ENCODE peak calls at places on chromosomes 16 and 17, in ten cellular contexts. U is fibroblast of mammary gland, Q is HFFc6, W is left ventricle myocardium inferior, B is activated B cell treated with CpG ODN at 0.5 μM for 24 hours, P is heart right ventricle, Z is fibroblast of pulmonary artery, X is AG09309, C is GM06990, M is osteoblast. N is an unnamed sample.

GRCh38 chr16:4489030-4489429 is 12.8 kb downstream of the HMOX2 start:
- DNase-seq in U (peak), M (peak), Z (peak), C (no peak), X (no peak), Q (peak), W (no peak), B (no peak), P (no peak), N (no peak)

GRCh38 chr17:66964083-66964771 is at the start of gene CACNG4:
- DNase-seq in B (no peak), Q (no peak), Z (no peak), U (no peak), M (peak), C (no peak), W (no peak), X (no peak), P (no peak), N (peak)

GRCh38 chr16:4270595-4270994 is 2.2 kb downstream of the TFAP4 start:
- DNase-seq in X (no peak), W (no peak), M (no peak), B (no peak), Z (no peak), C (no peak), U (no peak), Q (no peak), P (no peak), N (no peak)

GRCh38 chr16:8694795-8695194 is 20.4 kb downstream of the ABAT start:
- DNase-seq in W (no peak), X (no peak), B (no peak), C (no peak), P (no peak), Q (no peak), U (no peak), M (no peak), Z (no peak), N (no peak)

GRCh38 chr16:88026964-88027938 is 76.0 kb downstream of the BANP start:
- DNase-seq in P (no peak), X (no peak), W (peak), C (no peak), U (no peak), M (no peak), Q (no peak), B (no peak), Z (no peak), N (no peak)

GRCh38 chr17:11150946-11151345 is 90.1 kb upstream of the SHISA6 start:
- DNase-seq in X (no peak), B (no peak), M (no peak), W (no peak), Z (no peak), Q (no peak), P (no peak), U (no peak), C (no peak), N (no peak)

GRCh38 chr17:40443196-40443987 is at the start of gene IGFBP4:
- DNase-seq in Z (peak), W (peak), P (peak), B (peak), Q (peak), U (peak), X (no peak), C (peak), M (peak), N (peak)

GRCh38 chr16:59296002-59296401 is 561.9 kb upstream of the GOT2 start:
- DNase-seq in U (no peak), Q (no peak), C (no peak), X (no peak), B (no peak), W (no peak), M (no peak), P (no peak), Z (no peak), N (no peak)

GRCh38 chr16:17397499-17397891 is 73.3 kb downstream of the XYLT1 start:
- DNase-seq in U (peak), Z (peak), C (no peak), B (no peak), Q (peak), P (no peak), W (no peak), M (peak), X (no peak), N (no peak)

GRCh38 chr16:88779406-88780099 is 5.5 kb downstream of the PIEZO1 start:
- DNase-seq in M (peak), C (no peak), B (no peak), Q (no peak), P (peak), W (peak), Z (no peak), U (peak), X (no peak), N (no peak)

GRCh38 chr17:61399131-61400057 is at the start of gene TBX2:
- DNase-seq in Z (peak), P (peak), M (peak), X (peak), Q (peak), C (no peak), W (peak), B (no peak), U (peak), N (peak)

GRCh38 chr17:80365983-80366382 is 49.0 kb upstream of the ENDOV start:
- DNase-seq in C (no peak), B (no peak), P (no peak), Z (no peak), W (no peak), M (peak), U (no peak), Q (no peak), X (no peak), N (no peak)

GRCh38 chr16:80899804-80900592 is 95.6 kb upstream of the CDYL2 start:
- DNase-seq in M (peak), U (peak), P (peak), Z (peak), X (peak), B (no peak), W (peak), Q (peak), C (no peak), N (no peak)

GRCh38 chr16:53045554-53046250 is 7.0 kb downstream of the CHD9NB start:
- DNase-seq in Q (no peak), C (no peak), M (no peak), B (no peak), Z (no peak), W (no peak), P (no peak), U (no peak), X (no peak), N (no peak)

GRCh38 chr16:53052519-53053501 is at the start of gene CHD9NB:
- DNase-seq in W (no peak), Q (peak), U (peak), P (no peak), B (no peak), X (peak), M (peak), Z (peak), C (no peak), N (no peak)

GRCh38 chr16:53043986-53044571 is 8.6 kb downstream of the CHD9NB start:
- DNase-seq in Q (no peak), P (peak), U (no peak), M (no peak), Z (no peak), C (no peak), B (no peak), X (no peak), W (no peak), N (no peak)

GRCh38 chr16:53043462-53043861 is 9.2 kb downstream of the CHD9NB start:
- DNase-seq in M (no peak), C (no peak), P (no peak), U (no peak), Q (no peak), Z (no peak), B (no peak), X (no peak), W (peak), N (no peak)

GRCh38 chr16:53048139-53048915 is 4.4 kb downstream of the CHD9NB start:
- DNase-seq in W (no peak), U (no peak), C (no peak), X (no peak), B (no peak), Q (no peak), M (no peak), Z (no peak), P (no peak), N (no peak)
- TF ChIP-seq CTCF in W (no peak), U (no peak), C (no peak), X (no peak), B (no peak), Q (no peak), M (no peak), Z (no peak), P (no peak), N (no peak)

GRCh38 chr17:32855620-32856019 is 21.3 kb downstream of the MYO1D start:
- DNase-seq in C (no peak), Q (no peak), X (no peak), P (no peak), W (no peak), M (no peak), Z (no peak), U (no peak), B (no peak), N (no peak)

GRCh38 chr17:32854177-32854576 is 22.7 kb downstream of the MYO1D start:
- DNase-seq in X (no peak), W (no peak), U (no peak), P (no peak), C (no peak), M (peak), Q (no peak), B (no peak), Z (no peak), N (no peak)

GRCh38 chr17:32849879-32850278 is 27.0 kb downstream of the MYO1D start:
- DNase-seq in W (no peak), X (peak), U (peak), P (no peak), M (no peak), C (no peak), Z (no peak), B (no peak), Q (no peak), N (no peak)

GRCh38 chr17:32852811-32853210 is 24.1 kb downstream of the MYO1D start:
- DNase-seq in B (no peak), U (peak), Q (peak), W (no peak), M (no peak), P (no peak), X (no peak), C (no peak), Z (no peak), N (no peak)

GRCh38 chr17:32854834-32855389 is 22.0 kb downstream of the MYO1D start:
- DNase-seq in U (no peak), C (no peak), B (no peak), W (no peak), P (no peak), Q (no peak), Z (no peak), M (no peak), X (no peak), N (no peak)
- TF ChIP-seq CTCF in U (peak), C (no peak), B (no peak), W (no peak), P (no peak), Q (no peak), Z (no peak), M (no peak), X (peak), N (peak)

GRCh38 chr16:72442381-72443158 is 270.6 kb upstream of the PMFBP1 start:
- DNase-seq in B (no peak), Q (no peak), P (no peak), W (no peak), M (no peak), C (no peak), U (peak), Z (peak), X (no peak), N (no peak)
- TF ChIP-seq CTCF in B (no peak), Q (no peak), P (no peak), W (no peak), M (no peak), C (no peak), U (no peak), Z (no peak), X (no peak), N (no peak)

GRCh38 chr17:73340093-73340596 is 28.3 kb upstream of the CDC42EP4 start:
- DNase-seq in C (no peak), Z (peak), U (peak), P (no peak), M (peak), Q (peak), B (no peak), W (no peak), X (peak), N (no peak)
- TF ChIP-seq CTCF in C (no peak), Z (peak), U (peak), P (no peak), M (peak), Q (peak), B (no peak), W (no peak), X (peak), N (no peak)

DNA sequence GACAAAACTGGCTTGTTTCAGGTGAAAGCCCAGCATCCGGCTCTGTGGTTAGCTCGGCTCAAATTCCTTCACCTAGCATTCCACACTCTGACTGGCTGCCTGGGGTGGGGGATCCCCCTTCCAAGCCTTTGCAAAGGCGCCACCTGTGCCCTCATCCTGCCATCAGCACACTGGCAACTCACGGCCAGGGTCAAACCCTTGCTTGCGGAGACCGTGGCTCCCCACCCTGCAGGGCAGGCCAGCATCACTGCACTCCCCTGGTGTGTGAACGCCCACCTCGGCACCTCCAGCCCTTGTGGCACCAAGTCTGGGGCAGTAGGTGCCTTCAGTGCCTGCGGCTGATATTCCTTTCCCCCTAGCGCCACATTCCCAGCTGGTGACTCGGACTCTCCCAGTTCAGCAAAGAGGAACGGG is 1.3 kb downstream of the FLII start:
- DNase-seq in Q (no peak), B (no peak), M (peak), P (no peak), W (no peak), Z (no peak), U (no peak), C (no peak), X (no peak), N (no peak)
- TF ChIP-seq CTCF in Q (no peak), B (no peak), M (no peak), P (no peak), W (no peak), Z (no peak), U (no peak), C (no peak), X (no peak), N (no peak)

GRCh38 chr17:1724869-1725641 is 551 bp downstream of the WDR81 start:
- DNase-seq in Q (no peak), P (no peak), W (no peak), M (peak), U (no peak), X (no peak), B (no peak), Z (no peak), C (peak), N (no peak)
- TF ChIP-seq CTCF in Q (peak), P (no peak), W (peak), M (no peak), U (no peak), X (no peak), B (no peak), Z (no peak), C (peak), N (no peak)

DNA sequence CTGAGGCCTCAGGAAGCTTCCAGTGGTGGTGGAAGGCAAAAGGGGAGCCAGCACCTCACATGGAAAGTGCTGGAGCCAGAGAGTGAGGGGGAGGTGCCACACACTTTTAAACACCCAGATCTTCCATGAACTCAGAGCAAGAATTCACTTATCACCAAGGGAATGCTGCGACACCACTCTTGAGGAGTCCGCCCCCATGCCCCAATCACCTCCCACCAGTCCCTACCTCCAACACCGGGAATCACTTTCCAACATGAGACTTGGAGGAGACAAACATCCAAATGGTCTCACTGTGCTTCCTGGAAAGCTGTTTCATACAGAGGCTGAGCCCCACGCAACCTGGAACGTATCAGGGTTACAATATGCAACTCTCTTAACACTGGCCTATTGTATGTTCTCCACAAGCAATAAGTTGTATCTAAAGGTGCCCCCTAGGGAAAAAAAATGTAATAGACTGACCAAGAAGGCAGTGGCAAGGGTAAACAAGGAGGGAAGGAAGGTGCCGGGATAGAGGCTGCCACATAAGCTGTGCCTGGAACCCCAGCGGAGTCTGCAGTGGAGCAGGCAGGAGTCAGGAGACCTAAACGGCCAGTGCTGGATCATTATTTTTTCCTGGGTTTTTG is 106.7 kb upstream of the FOXF1 start:
- DNase-seq in Z (peak), U (peak), Q (peak), C (no peak), P (no peak), B (no peak), X (no peak), M (no peak), W (no peak), N (no peak)
- TF ChIP-seq CTCF in Z (no peak), U (no peak), Q (peak), C (no peak), P (no peak), B (no peak), X (peak), M (no peak), W (no peak), N (no peak)

DNA sequence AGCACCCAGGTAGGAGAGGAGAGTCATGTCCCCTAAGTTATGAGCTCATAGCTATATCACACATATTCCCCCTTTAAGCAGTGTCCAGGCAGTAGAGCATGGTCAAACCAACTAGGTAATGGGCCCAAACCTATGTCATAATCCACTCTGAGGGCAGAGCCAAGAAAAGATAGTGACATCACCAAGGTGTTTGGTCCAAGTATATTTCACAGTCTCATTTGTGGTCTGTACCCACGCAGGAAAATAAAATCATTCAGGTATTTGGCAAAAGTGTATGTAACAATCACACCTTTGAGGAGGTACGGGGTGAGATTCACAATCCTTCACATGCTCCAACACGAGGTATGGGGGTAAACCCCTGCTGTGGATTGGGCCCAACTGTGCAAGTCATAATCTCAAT is 2112.8 kb downstream of the TP53TG3F start:
- DNase-seq in Q (no peak), P (no peak), Z (no peak), B (no peak), C (no peak), X (no peak), W (no peak), M (no peak), U (no peak), N (no peak)
- TF ChIP-seq CTCF in Q (no peak), P (no peak), Z (no peak), B (no peak), C (no peak), X (no peak), W (no peak), M (no peak), U (no peak), N (no peak)

DNA sequence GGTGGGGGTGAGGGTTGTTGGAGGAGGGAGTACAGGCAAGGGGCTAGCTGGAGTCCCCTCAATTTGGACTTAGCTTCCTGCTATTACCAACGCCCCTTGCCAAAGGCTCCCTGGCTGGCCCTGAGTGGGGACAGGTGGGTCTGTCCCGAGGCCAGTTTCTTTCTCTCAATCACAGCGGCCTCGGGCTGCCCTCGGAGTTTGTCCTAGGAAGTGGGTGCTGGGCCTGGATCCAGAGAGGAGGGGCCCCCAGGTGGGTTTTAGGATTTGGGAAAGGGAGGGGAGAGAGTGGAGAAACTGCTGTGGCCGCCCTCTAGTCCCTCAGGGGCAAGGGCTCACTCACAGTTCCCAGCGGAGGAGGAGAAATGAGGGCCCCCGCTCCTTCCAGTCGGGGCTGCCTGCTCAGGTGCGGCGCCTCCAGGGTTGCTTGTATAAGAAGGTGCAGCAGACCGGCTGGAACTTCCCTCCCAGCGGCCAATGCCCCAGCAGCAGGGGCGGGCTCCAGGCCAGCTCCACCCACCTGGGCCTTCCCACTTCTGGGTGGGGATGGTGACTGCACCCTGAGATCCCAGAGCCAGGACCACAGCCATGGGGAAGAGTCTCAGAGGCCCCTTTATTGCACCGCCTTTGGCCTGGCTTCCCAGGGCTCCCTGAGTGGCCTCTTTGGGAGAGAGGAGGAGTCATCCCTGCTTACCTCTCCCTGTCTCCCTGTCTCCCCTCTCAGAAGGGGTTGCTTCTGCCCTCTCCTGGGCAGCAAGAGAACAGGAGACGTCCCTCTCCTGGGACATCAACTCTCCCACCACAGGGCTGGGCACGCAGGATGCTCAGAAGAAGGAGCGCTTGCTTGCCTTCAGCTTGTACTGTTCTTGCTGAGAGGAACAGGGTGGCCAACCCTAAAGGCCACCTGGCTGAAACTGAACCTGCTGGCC is 112.0 kb upstream of the SMURF2 start:
- DNase-seq in M (peak), Z (peak), W (no peak), B (no peak), P (no peak), C (peak), X (peak), Q (peak), U (peak), N (no peak)
- TF ChIP-seq CTCF in M (peak), Z (peak), W (peak), B (no peak), P (peak), C (peak), X (peak), Q (peak), U (peak), N (no peak)

GRCh38 chr16:54932737-54933254 is 2.1 kb downstream of the IRX5 start:
- DNase-seq in C (no peak), X (no peak), Q (no peak), W (no peak), Z (no peak), M (peak), B (no peak), U (no peak), P (peak), N (no peak)
- TF ChIP-seq CTCF in C (no peak), X (peak), Q (peak), W (no peak), Z (no peak), M (no peak), B (no peak), U (no peak), P (peak), N (no peak)

N was measured in mesothelial cell of epicardium.